ENCODE peak calls at places on chromosomes 2 and 18, in six cellular contexts. One of them, this sample, is unnamed.

GRCh38 chr2:230895536-230896345 is 29.3 kb downstream of the GPR55 start:
- DNase-seq in H1: no peak
- DNase-seq in AG08396: no peak
- DNase-seq in EH: no peak
- DNase-seq in H7: no peak
- DNase-seq in NCI-H446: no peak
- DNase-seq in this sample: peak; percentile 4

GRCh38 chr2:26542676-26543505 is 65.0 kb upstream of the OTOF start:
- DNase-seq in H1: no peak
- DNase-seq in AG08396: no peak
- DNase-seq in EH: no peak
- DNase-seq in H7: no peak
- DNase-seq in NCI-H446: no peak
- DNase-seq in this sample: no peak

GRCh38 chr2:171069286-171069956 is 91.3 kb downstream of the TLK1 start:
- DNase-seq in H1: no peak
- DNase-seq in AG08396: no peak
- DNase-seq in EH: no peak
- DNase-seq in H7: no peak
- DNase-seq in NCI-H446: no peak
- DNase-seq in this sample: no peak

GRCh38 chr2:10536569-10537133 is 88.5 kb upstream of the ODC1 start:
- DNase-seq in H1: no peak
- DNase-seq in AG08396: no peak
- DNase-seq in EH: peak; percentile 23
- DNase-seq in H7: peak; percentile 41
- DNase-seq in NCI-H446: peak; percentile 33
- DNase-seq in this sample: no peak

GRCh38 chr2:209138079-209138478 is 285.8 kb upstream of the MAP2 start:
- DNase-seq in H1: no peak
- DNase-seq in AG08396: no peak
- DNase-seq in EH: no peak
- DNase-seq in H7: peak; percentile 23
- DNase-seq in NCI-H446: no peak
- DNase-seq in this sample: no peak

GRCh38 chr18:12282436-12283039 is 25.5 kb upstream of the TUBB6 start:
- DNase-seq in H1: no peak
- DNase-seq in AG08396: peak; percentile 70
- DNase-seq in EH: peak; percentile 97
- DNase-seq in H7: no peak
- DNase-seq in NCI-H446: no peak
- DNase-seq in this sample: no peak

GRCh38 chr2:147364597-147364996 is 480.2 kb upstream of the ACVR2A start:
- DNase-seq in H1: no peak
- DNase-seq in AG08396: no peak
- DNase-seq in EH: no peak
- DNase-seq in H7: no peak
- DNase-seq in NCI-H446: no peak
- DNase-seq in this sample: no peak

GRCh38 chr2:63614983-63615945 is 26.5 kb downstream of the MDH1 start:
- DNase-seq in H1: peak; percentile 70
- DNase-seq in AG08396: no peak
- DNase-seq in EH: peak; percentile 73
- DNase-seq in H7: peak; percentile 52
- DNase-seq in NCI-H446: no peak
- DNase-seq in this sample: peak; percentile 59

GRCh38 chr18:79915161-79916127 is 36.0 kb downstream of the SLC66A2 start:
- DNase-seq in H1: peak; percentile 45
- DNase-seq in AG08396: no peak
- DNase-seq in EH: no peak
- DNase-seq in H7: peak; percentile 85
- DNase-seq in NCI-H446: no peak
- DNase-seq in this sample: no peak

GRCh38 chr2:170925923-170926322 is 3.1 kb upstream of the GORASP2 start:
- DNase-seq in H1: no peak
- DNase-seq in AG08396: no peak
- DNase-seq in EH: no peak
- DNase-seq in H7: no peak
- DNase-seq in NCI-H446: no peak
- DNase-seq in this sample: no peak

GRCh38 chr2:43754180-43754579 is 19.7 kb upstream of the DYNC2LI1 start:
- DNase-seq in H1: no peak
- DNase-seq in AG08396: no peak
- DNase-seq in EH: no peak
- DNase-seq in H7: no peak
- DNase-seq in NCI-H446: no peak
- DNase-seq in this sample: no peak

GRCh38 chr18:21841570-21841969 is 101.0 kb downstream of the MIB1 start:
- DNase-seq in H1: no peak
- DNase-seq in AG08396: no peak
- DNase-seq in EH: no peak
- DNase-seq in H7: no peak
- DNase-seq in NCI-H446: no peak
- DNase-seq in this sample: no peak

GRCh38 chr2:71379086-71379485 is 47.5 kb downstream of the ZNF638 start:
- DNase-seq in H1: no peak
- DNase-seq in AG08396: peak; percentile 14
- DNase-seq in EH: peak; percentile 81
- DNase-seq in H7: no peak
- DNase-seq in NCI-H446: no peak
- DNase-seq in this sample: no peak

GRCh38 chr2:64645014-64645418 is 8.7 kb downstream of the SERTAD2 start:
- DNase-seq in H1: peak; percentile 76
- DNase-seq in AG08396: peak; percentile 69
- DNase-seq in EH: peak; percentile 76
- DNase-seq in H7: peak; percentile 92
- DNase-seq in NCI-H446: no peak
- DNase-seq in this sample: peak; percentile 81

GRCh38 chr2:235149240-235149641 is 197.4 kb downstream of the SH3BP4 start:
- DNase-seq in H1: no peak
- DNase-seq in AG08396: no peak
- DNase-seq in EH: no peak
- DNase-seq in H7: no peak
- DNase-seq in NCI-H446: no peak
- DNase-seq in this sample: no peak

GRCh38 chr18:46148810-46149209 is 44.6 kb downstream of the HAUS1 start:
- DNase-seq in H1: peak; percentile 79
- DNase-seq in AG08396: peak; percentile 52
- DNase-seq in EH: peak; percentile 71
- DNase-seq in H7: peak; percentile 74
- DNase-seq in NCI-H446: peak; percentile 45
- DNase-seq in this sample: peak; percentile 66

GRCh38 chr18:3982541-3982940 is 472.6 kb downstream of the DLGAP1 start:
- DNase-seq in H1: no peak
- DNase-seq in AG08396: no peak
- DNase-seq in EH: peak; percentile 68
- DNase-seq in H7: no peak
- DNase-seq in NCI-H446: peak; percentile 61
- DNase-seq in this sample: no peak

GRCh38 chr2:109516445-109517117 is 97.2 kb downstream of the SEPTIN10 start:
- DNase-seq in H1: peak; percentile 87
- DNase-seq in AG08396: peak; percentile 56
- DNase-seq in EH: peak; percentile 54
- DNase-seq in H7: peak; percentile 98
- DNase-seq in NCI-H446: peak; percentile 69
- DNase-seq in this sample: peak; percentile 87

GRCh38 chr2:126449677-126450076 is 206.3 kb upstream of the GYPC start:
- DNase-seq in H1: no peak
- DNase-seq in AG08396: no peak
- DNase-seq in EH: no peak
- DNase-seq in H7: no peak
- DNase-seq in NCI-H446: no peak
- DNase-seq in this sample: no peak

This sample was measured in WTC11.